ENCODE peak calls at places on chromosomes 11 and 22, in ten cellular contexts. S is stomach; K is GM04503; Q is tibial artery; N is left kidney; U is stimulated activated CD8-positive, alpha-beta memory T cell treated with anti-CD3 and anti-CD28 coated beads, Interleukin-2, amount 100 ng/mL, for 48 hours; O is breast epithelium; J is prostate gland; D is head of caudate nucleus; Y is psoas muscle. H is an unnamed sample.

GRCh38 chr11:11115475-11115874 is 237.6 kb downstream of the CSNK2A3 start:
- DNase-seq in J (no peak), U (no peak), K (no peak), Q (no peak), D (no peak), N (no peak), S (no peak), Y (no peak), O (no peak), H (no peak)

GRCh38 chr22:32994921-32995320 is 63.3 kb downstream of the SYN3 start:
- DNase-seq in Y (no peak), K (no peak), N (no peak), S (no peak), Q (no peak), J (no peak), D (no peak), U (no peak), O (no peak), H (no peak)

GRCh38 chr11:17988465-17988864 is 24.4 kb downstream of the SERGEF start:
- DNase-seq in D (no peak), K (no peak), U (no peak), Y (no peak), O (no peak), S (no peak), J (no peak), N (no peak), Q (no peak), H (no peak)

GRCh38 chr11:35541621-35542375 is 16.4 kb upstream of the PAMR1 start:
- DNase-seq in Q (peak), N (peak), U (no peak), S (no peak), D (no peak), Y (peak), K (peak), O (no peak), J (no peak), H (peak)

GRCh38 chr11:128684582-128685382 is 9.1 kb upstream of the FLI1 start:
- DNase-seq in U (no peak), J (no peak), S (no peak), N (peak), K (no peak), O (no peak), D (no peak), Y (no peak), Q (no peak), H (no peak)

GRCh38 chr11:61964941-61965282 is 2.5 kb downstream of the FTH1 start:
- DNase-seq in U (no peak), D (no peak), S (no peak), Y (no peak), O (no peak), Q (no peak), K (no peak), N (no peak), J (no peak), H (no peak)

GRCh38 chr22:25358421-25359170 is 139.2 kb downstream of the CRYBB2 start:
- DNase-seq in N (no peak), S (no peak), J (no peak), K (no peak), Q (no peak), U (no peak), O (peak), Y (no peak), D (no peak), H (peak)

GRCh38 chr11:113675003-113675471 is 31.1 kb downstream of the TMPRSS5 start:
- DNase-seq in Y (no peak), J (no peak), U (no peak), O (no peak), Q (no peak), K (peak), S (no peak), D (no peak), N (peak), H (no peak)

GRCh38 chr11:5343474-5344335 is at the start of gene OR51B5:
- DNase-seq in K (no peak), J (no peak), Q (no peak), N (no peak), D (no peak), Y (no peak), O (no peak), U (no peak), S (no peak), H (no peak)

GRCh38 chr11:10592331-10592730 is 23.9 kb upstream of the LYVE1 start:
- DNase-seq in O (no peak), N (no peak), D (no peak), Q (no peak), K (peak), S (no peak), U (no peak), J (no peak), Y (no peak), H (no peak)